ENCODE peak calls at places on chromosomes 13 and 19, in five cellular contexts. Q, U, P, B and E are unnamed samples.

GRCh38 chr13:50071399-50071798 is 56.2 kb downstream of the KCNRG start:
- DNase-seq in Q (no peak), U (no peak), P (no peak), B (no peak), E (no peak)

GRCh38 chr19:46133101-46133627 is 8.7 kb upstream of the IGFL3 start:
- DNase-seq in Q (peak; percentile 41), U (no peak), P (peak; percentile 97), B (no peak), E (peak; percentile 46)

GRCh38 chr13:113633485-113633873 is 24.5 kb downstream of the ATP4B start:
- DNase-seq in Q (no peak), U (no peak), P (no peak), B (peak; percentile 13), E (no peak)

GRCh38 chr13:50993371-50993770 is 83.8 kb downstream of the RNASEH2B start:
- DNase-seq in Q (no peak), U (no peak), P (no peak), B (no peak), E (no peak)

GRCh38 chr13:20969182-20969581 is 66.6 kb upstream of the XPO4 start:
- DNase-seq in Q (no peak), U (no peak), P (no peak), B (no peak), E (no peak)

GRCh38 chr13:46480131-46480530 is 72.8 kb upstream of the LRCH1 start:
- DNase-seq in Q (no peak), U (no peak), P (no peak), B (no peak), E (no peak)

GRCh38 chr19:15015946-15016542 is 33.2 kb upstream of the CASP14 start:
- DNase-seq in Q (no peak), U (no peak), P (no peak), B (no peak), E (no peak)

GRCh38 chr19:13917888-13918406 is 11.9 kb downstream of the CC2D1A start:
- DNase-seq in Q (no peak), U (no peak), P (no peak), B (no peak), E (no peak)

GRCh38 chr19:31759359-31759758 is 410.1 kb upstream of the TSHZ3 start:
- DNase-seq in Q (no peak), U (no peak), P (no peak), B (no peak), E (no peak)

GRCh38 chr19:45075215-45076028 is 856 bp downstream of the ZNF296 start:
- DNase-seq in Q (no peak), U (no peak), P (no peak), B (peak; percentile 91), E (no peak)

GRCh38 chr13:45341799-45342584 is 1.0 kb upstream of the TPT1 start:
- DNase-seq in Q (peak; percentile 47), U (peak; percentile 50), P (no peak), B (peak; percentile 64), E (no peak)

GRCh38 chr19:15563931-15564330 is 51.1 kb upstream of the CYP4F8 start:
- DNase-seq in Q (no peak), U (no peak), P (no peak), B (no peak), E (no peak)

GRCh38 chr19:46890423-46891170 is 29.8 kb downstream of the ARHGAP35 start:
- DNase-seq in Q (no peak), U (no peak), P (peak; percentile 38), B (peak; percentile 55), E (peak; percentile 98)

GRCh38 chr13:46295531-46296464 is 84.1 kb downstream of the LRRC63 start:
- DNase-seq in Q (no peak), U (no peak), P (peak; percentile 92), B (no peak), E (peak; percentile 98)

GRCh38 chr13:77375554-77375953 is 48.7 kb upstream of the MYCBP2 start:
- DNase-seq in Q (no peak), U (no peak), P (no peak), B (no peak), E (no peak)

GRCh38 chr13:114067381-114067885 is 65.0 kb downstream of the RASA3 start:
- DNase-seq in Q (no peak), U (no peak), P (no peak), B (peak; percentile 25), E (no peak)

GRCh38 chr19:46607441-46607841 is 6.3 kb downstream of the CALM3 start:
- DNase-seq in Q (no peak), U (no peak), P (no peak), B (no peak), E (no peak)

GRCh38 chr19:3057275-3057714 is 5.0 kb downstream of the TLE5 start:
- DNase-seq in Q (peak; percentile 93), U (peak; percentile 91), P (peak; percentile 63), B (no peak), E (no peak)
- TF ChIP-seq CTCF in Q (peak; percentile 26), U (peak; percentile 35), P (no peak), B (no peak), E (no peak)

GRCh38 chr13:111654531-111654930 is 334.1 kb downstream of the TEX29 start:
- DNase-seq in Q (no peak), U (no peak), P (no peak), B (no peak), E (no peak)
- H3K4me3 ChIP-seq in Q (no peak overlapping the region), U (no peak overlapping the region), P (no peak overlapping the region), B (no peak overlapping the region), E (no peak overlapping the region)

GRCh38 chr19:6710273-6711077 is 10.0 kb downstream of the C3 start:
- DNase-seq in Q (no peak), U (no peak), P (no peak), B (no peak), E (no peak)
- TF ChIP-seq CTCF in Q (no peak), U (no peak), P (no peak), B (no peak), E (no peak)

GRCh38 chr13:48178126-48178525 is 54.9 kb upstream of the ITM2B start:
- DNase-seq in Q (no peak), U (no peak), P (no peak), B (no peak), E (no peak)

GRCh38 chr13:48176781-48177180 is 56.2 kb upstream of the ITM2B start:
- DNase-seq in Q (no peak), U (no peak), P (no peak), B (no peak), E (no peak)

DNA sequence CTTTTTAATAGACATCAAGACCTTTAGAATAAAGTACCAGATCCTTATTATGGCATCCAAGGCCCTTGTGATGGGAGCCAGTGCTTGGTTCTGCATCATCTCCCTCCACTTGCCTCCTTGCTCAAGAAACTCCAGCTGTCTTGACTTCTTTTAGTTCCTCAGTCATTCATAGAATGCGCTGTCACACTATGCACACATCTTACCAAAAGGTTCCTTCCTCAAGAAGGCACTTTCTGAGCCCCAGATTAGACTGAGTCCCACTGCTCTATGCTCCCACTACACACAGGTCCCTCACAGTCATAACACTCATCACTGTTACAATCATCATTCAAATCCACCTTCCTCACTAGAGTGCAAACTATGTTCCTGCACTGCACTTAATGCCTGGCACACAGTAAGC is 57.8 kb upstream of the ITM2B start:
- DNase-seq in Q (no peak), U (no peak), P (no peak), B (no peak), E (no peak)
- H3K4me3 ChIP-seq in Q (no peak overlapping the region), U (no peak overlapping the region), P (no peak overlapping the region), B (no peak overlapping the region), E (no peak overlapping the region)

DNA sequence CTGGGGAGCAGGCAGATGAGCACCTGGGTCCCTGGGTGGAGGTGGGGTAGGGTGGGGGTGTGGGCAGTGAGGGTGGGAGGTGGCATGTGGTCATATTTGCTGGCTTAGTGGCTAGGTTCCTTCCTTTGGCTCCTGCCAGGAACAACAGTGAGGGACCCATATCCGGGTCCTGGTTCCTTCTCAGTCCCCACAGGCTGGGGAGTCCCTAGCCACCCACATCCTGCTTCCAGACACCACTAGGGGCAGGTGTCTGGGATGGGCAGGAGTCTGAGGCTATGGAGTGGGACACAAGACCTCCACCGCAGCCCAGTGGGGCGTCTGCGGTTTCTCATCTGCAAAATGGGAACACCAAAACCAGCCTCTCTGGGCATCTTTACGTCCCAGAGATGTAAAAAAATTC is 828 bp upstream of the FCGBP start:
- DNase-seq in Q (no peak), U (no peak), P (no peak), B (no peak), E (no peak)
- TF ChIP-seq CTCF in Q (no peak), U (no peak), P (no peak), B (no peak), E (no peak)

GRCh38 chr19:2274185-2274711 is 7.7 kb downstream of the PEAK3 start:
- DNase-seq in Q (no peak), U (no peak), P (no peak), B (no peak), E (no peak)
- H3K4me3 ChIP-seq in Q (no peak overlapping the region), U (no peak overlapping the region), P (no peak overlapping the region), B (no peak overlapping the region), E (peak overlapping the region; percentile 37)

GRCh38 chr19:49205114-49205513 is 47.5 kb downstream of the TRPM4 start:
- DNase-seq in Q (no peak), U (no peak), P (no peak), B (no peak), E (no peak)
- TF ChIP-seq CTCF in Q (no peak), U (no peak), P (no peak), B (no peak), E (no peak)

DNA sequence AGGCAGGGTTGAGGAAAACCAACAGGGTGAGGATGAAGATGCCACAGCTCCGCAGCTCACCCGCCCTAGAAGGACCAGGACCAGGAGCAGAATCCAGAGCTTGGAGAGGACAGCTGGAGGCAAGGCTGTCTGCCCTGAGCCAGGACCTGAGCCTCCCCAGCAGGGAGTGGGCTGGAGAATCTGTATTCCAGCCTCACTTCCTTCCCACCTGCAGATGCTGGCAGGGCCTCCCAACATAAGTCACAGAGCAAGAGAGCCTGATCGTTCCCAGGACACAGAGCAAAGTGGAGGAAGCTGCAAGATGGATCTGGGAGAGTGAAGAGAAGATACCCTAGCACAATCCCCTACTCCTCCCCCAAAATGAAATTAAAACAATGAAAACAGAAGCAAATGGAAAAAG is 61.7 kb upstream of the WASF3 start:
- DNase-seq in Q (no peak), U (no peak), P (no peak), B (no peak), E (no peak)
- H3K4me3 ChIP-seq in Q (no peak overlapping the region), U (no peak overlapping the region), P (no peak overlapping the region), B (no peak overlapping the region), E (no peak overlapping the region)

GRCh38 chr13:22256111-22256639 is 585.3 kb downstream of the FGF9 start:
- DNase-seq in Q (no peak), U (no peak), P (no peak), B (no peak), E (no peak)
- TF ChIP-seq CTCF in Q (peak; percentile 5), U (no peak), P (no peak), B (no peak), E (no peak)